ENCODE peak calls at places on chromosome 14, in six cellular contexts. L is activated naive CD8-positive, alpha-beta T cell treated with anti-CD3 and anti-CD28 coated beads, Interleukin-2, amount 50 U/mL, for 24 hours; E is GM04504; T is GM19239; U is NCI-H1105; O is natural killer cell. S is an unnamed sample.

GRCh38 chr14:21436567-21437062 is 19.3 kb downstream of the CHD8 start:
- DNase-seq in L (no peak), E (no peak), T (no peak), U (peak; percentile 16), O (no peak), S (no peak)

GRCh38 chr14:34359423-34360120 is 102.5 kb downstream of the SPTSSA start:
- DNase-seq in L (no peak), E (no peak), T (no peak), U (no peak), O (no peak), S (no peak)

GRCh38 chr14:71687115-71687836 is 245.0 kb upstream of the RGS6 start:
- DNase-seq in L (no peak), E (no peak), T (no peak), U (no peak), O (no peak), S (no peak)

GRCh38 chr14:57492859-57493258 is 798 bp downstream of the CCDC198 start:
- DNase-seq in L (no peak), E (peak; percentile 67), T (no peak), U (no peak), O (no peak), S (no peak)

GRCh38 chr14:98198385-98198784 is 1073.6 kb downstream of the BCL11B start:
- DNase-seq in L (no peak), E (no peak), T (no peak), U (no peak), O (peak; percentile 34), S (no peak)

GRCh38 chr14:105203057-105203494 is 22.0 kb upstream of the NUDT14 start:
- DNase-seq in L (peak; percentile 77), E (peak; percentile 23), T (peak; percentile 92), U (peak; percentile 47), O (peak; percentile 70), S (peak; percentile 82)

GRCh38 chr14:39015964-39016577 is 87.0 kb downstream of the SEC23A start:
- DNase-seq in L (no peak), E (peak; percentile 4), T (no peak), U (no peak), O (no peak), S (no peak)

GRCh38 chr14:69951263-69951662 is 72.0 kb downstream of the SMOC1 start:
- DNase-seq in L (no peak), E (no peak), T (no peak), U (no peak), O (no peak), S (no peak)

GRCh38 chr14:21264025-21264801 is 5.0 kb downstream of the HNRNPC start:
- DNase-seq in L (no peak), E (no peak), T (peak; percentile 12), U (no peak), O (no peak), S (no peak)

GRCh38 chr14:100381386-100382105 is 58.4 kb downstream of the SLC25A47 start:
- DNase-seq in L (no peak), E (no peak), T (no peak), U (no peak), O (no peak), S (no peak)

GRCh38 chr14:74368441-74368840 is 20.2 kb downstream of the VRTN start:
- DNase-seq in L (no peak), E (no peak), T (no peak), U (no peak), O (no peak), S (no peak)

GRCh38 chr14:22433059-22433458 is 156.0 kb downstream of the DAD1 start:
- DNase-seq in L (no peak), E (no peak), T (no peak), U (no peak), O (no peak), S (no peak)

GRCh38 chr14:51732494-51733080 is 80.9 kb downstream of the FRMD6 start:
- DNase-seq in L (no peak), E (peak; percentile 18), T (no peak), U (no peak), O (no peak), S (no peak)

GRCh38 chr14:37021406-37021805 is 151.0 kb downstream of the SLC25A21 start:
- DNase-seq in L (no peak), E (no peak), T (no peak), U (no peak), O (no peak), S (no peak)

GRCh38 chr14:104284107-104284592 is 145.8 kb downstream of the KIF26A start:
- DNase-seq in L (no peak), E (no peak), T (no peak), U (no peak), O (no peak), S (no peak)

GRCh38 chr14:89911018-89911919 is 43.3 kb downstream of the EFCAB11 start:
- DNase-seq in L (no peak), E (no peak), T (no peak), U (peak; percentile 2), O (no peak), S (no peak)

GRCh38 chr14:104436047-104436531 is 143.5 kb upstream of the C14orf180 start:
- DNase-seq in L (no peak), E (no peak), T (peak; percentile 46), U (no peak), O (no peak), S (no peak)

GRCh38 chr14:91511014-91511466 is 930 bp upstream of the PPP4R3A start:
- DNase-seq in L (no peak), E (no peak), T (no peak), U (no peak), O (no peak), S (no peak)

GRCh38 chr14:53304726-53305381 is 151.7 kb upstream of the DDHD1 start:
- DNase-seq in L (no peak), E (no peak), T (no peak), U (no peak), O (no peak), S (no peak)

GRCh38 chr14:41302776-41303175 is 303.9 kb upstream of the LRFN5 start:
- DNase-seq in L (no peak), E (no peak), T (no peak), U (peak; percentile 64), O (no peak), S (no peak)

GRCh38 chr14:102203382-102203781 is 63.7 kb downstream of the WDR20 start:
- DNase-seq in L (no peak), E (no peak), T (no peak), U (no peak), O (no peak), S (no peak)

GRCh38 chr14:34930591-34931069 is 52.2 kb upstream of the SRP54 start:
- DNase-seq in L (no peak), E (no peak), T (peak; percentile 24), U (no peak), O (no peak), S (no peak)

GRCh38 chr14:21924479-21924878 is 250.9 kb upstream of the OR4E1 start:
- DNase-seq in L (peak; percentile 50), E (no peak), T (peak; percentile 8), U (no peak), O (peak; percentile 53), S (no peak)

GRCh38 chr14:20477211-20477876 is 8.1 kb downstream of the PNP start:
- DNase-seq in L (no peak), E (no peak), T (no peak), U (peak; percentile 27), O (no peak), S (no peak)

GRCh38 chr14:75046899-75047298 is 4.4 kb downstream of the MLH3 start:
- DNase-seq in L (no peak), E (no peak), T (no peak), U (no peak), O (no peak), S (no peak)

GRCh38 chr14:76836029-76836630 is 9.9 kb downstream of the LRRC74A start:
- DNase-seq in L (no peak), E (no peak), T (no peak), U (no peak), O (no peak), S (no peak)

GRCh38 chr14:104582005-104582404 is 2.4 kb downstream of the C14orf180 start:
- DNase-seq in L (no peak), E (no peak), T (no peak), U (no peak), O (no peak), S (no peak)

GRCh38 chr14:91119556-91120311 is 5.9 kb downstream of the DGLUCY start:
- DNase-seq in L (no peak), E (peak; percentile 58), T (no peak), U (no peak), O (no peak), S (no peak)

GRCh38 chr14:70907996-70908917 is 998 bp downstream of the PCNX1 start:
- DNase-seq in L (peak; percentile 65), E (no peak), T (peak; percentile 35), U (no peak), O (peak; percentile 51), S (peak; percentile 37)

GRCh38 chr14:31265701-31266398 is 58.3 kb upstream of the HECTD1 start:
- DNase-seq in L (no peak), E (no peak), T (no peak), U (no peak), O (no peak), S (no peak)

GRCh38 chr14:82047777-82048470 is 514.3 kb upstream of the SEL1L start:
- DNase-seq in L (no peak), E (no peak), T (no peak), U (no peak), O (no peak), S (no peak)

GRCh38 chr14:50928002-50928635 is 16.2 kb downstream of the PYGL start:
- DNase-seq in L (no peak), E (peak; percentile 90), T (no peak), U (no peak), O (no peak), S (no peak)

GRCh38 chr14:68318788-68319187 is 474.1 kb downstream of the ZFP36L1 start:
- DNase-seq in L (no peak), E (no peak), T (no peak), U (no peak), O (no peak), S (no peak)

GRCh38 chr14:50364792-50365191 is 31.9 kb downstream of the CDKL1 start:
- DNase-seq in L (no peak), E (no peak), T (no peak), U (no peak), O (no peak), S (no peak)

GRCh38 chr14:59428581-59429012 is 36.6 kb downstream of the GPR135 start:
- DNase-seq in L (no peak), E (peak; percentile 18), T (no peak), U (no peak), O (no peak), S (no peak)

GRCh38 chr14:62673014-62673727 is 372.1 kb downstream of the KCNH5 start:
- DNase-seq in L (no peak), E (no peak), T (no peak), U (no peak), O (no peak), S (no peak)

S was measured in progenitor cell of endocrine pancreas.